ENCODE peak calls at places on chromosomes 2 and 18, in seven cellular contexts. One of them, this sample, is unnamed.
A peak's percentile ranks its signal among the peaks of the same experiment; 100 is the strongest.

GRCh38 chr2:191933307-191934105 is 86.6 kb upstream of the CAVIN2 start:
- DNase-seq in psoas muscle: no peak
- DNase-seq in thoracic aorta: no peak
- DNase-seq in fibroblast of lung: no peak
- DNase-seq in iPS DF 6.9: no peak
- DNase-seq in cardiac muscle cell: no peak
- DNase-seq in sigmoid colon: no peak
- DNase-seq in this sample: no peak

GRCh38 chr18:24015897-24016631 is 1.5 kb downstream of the TTC39C start:
- DNase-seq in psoas muscle: no peak
- DNase-seq in thoracic aorta: no peak
- DNase-seq in fibroblast of lung: no peak
- DNase-seq in iPS DF 6.9: no peak
- DNase-seq in cardiac muscle cell: no peak
- DNase-seq in sigmoid colon: no peak
- DNase-seq in this sample: peak; percentile 44

GRCh38 chr2:64349143-64349530 is 104.8 kb upstream of the LGALSL start:
- DNase-seq in psoas muscle: no peak
- DNase-seq in thoracic aorta: no peak
- DNase-seq in fibroblast of lung: no peak
- DNase-seq in iPS DF 6.9: no peak
- DNase-seq in cardiac muscle cell: no peak
- DNase-seq in sigmoid colon: no peak
- DNase-seq in this sample: no peak

GRCh38 chr2:49973917-49974368 is 819.6 kb upstream of the FSHR start:
- DNase-seq in psoas muscle: peak; percentile 39
- DNase-seq in thoracic aorta: no peak
- DNase-seq in fibroblast of lung: peak; percentile 10
- DNase-seq in iPS DF 6.9: peak; percentile 67
- DNase-seq in cardiac muscle cell: peak; percentile 60
- DNase-seq in sigmoid colon: peak; percentile 71
- DNase-seq in this sample: peak; percentile 53

GRCh38 chr18:58495634-58496033 is 133.3 kb downstream of the ALPK2 start:
- DNase-seq in psoas muscle: no peak
- DNase-seq in thoracic aorta: no peak
- DNase-seq in fibroblast of lung: no peak
- DNase-seq in iPS DF 6.9: no peak
- DNase-seq in cardiac muscle cell: no peak
- DNase-seq in sigmoid colon: no peak
- DNase-seq in this sample: no peak

GRCh38 chr2:30177861-30178465 is 31.2 kb downstream of the YPEL5 start:
- DNase-seq in psoas muscle: peak; percentile 45
- DNase-seq in thoracic aorta: no peak
- DNase-seq in fibroblast of lung: no peak
- DNase-seq in iPS DF 6.9: no peak
- DNase-seq in cardiac muscle cell: no peak
- DNase-seq in sigmoid colon: peak; percentile 59
- DNase-seq in this sample: no peak

GRCh38 chr2:46578966-46579365 is 99.6 kb downstream of the TMEM247 start:
- DNase-seq in psoas muscle: no peak
- DNase-seq in thoracic aorta: no peak
- DNase-seq in fibroblast of lung: no peak
- DNase-seq in iPS DF 6.9: no peak
- DNase-seq in cardiac muscle cell: no peak
- DNase-seq in sigmoid colon: no peak
- DNase-seq in this sample: no peak

GRCh38 chr2:24110660-24111303 is 12.4 kb downstream of the PFN4 start:
- DNase-seq in psoas muscle: no peak
- DNase-seq in thoracic aorta: no peak
- DNase-seq in fibroblast of lung: no peak
- DNase-seq in iPS DF 6.9: no peak
- DNase-seq in cardiac muscle cell: no peak
- DNase-seq in sigmoid colon: no peak
- DNase-seq in this sample: no peak

GRCh38 chr2:109448946-109449788 is 164.6 kb downstream of the SEPTIN10 start:
- DNase-seq in psoas muscle: peak; percentile 74
- DNase-seq in thoracic aorta: no peak
- DNase-seq in fibroblast of lung: no peak
- DNase-seq in iPS DF 6.9: no peak
- DNase-seq in cardiac muscle cell: peak; percentile 10
- DNase-seq in sigmoid colon: peak; percentile 53
- DNase-seq in this sample: no peak

GRCh38 chr18:79378416-79379250 is 17.1 kb upstream of the NFATC1 start:
- DNase-seq in psoas muscle: peak; percentile 77
- DNase-seq in thoracic aorta: no peak
- DNase-seq in fibroblast of lung: peak; percentile 57
- DNase-seq in iPS DF 6.9: peak; percentile 73
- DNase-seq in cardiac muscle cell: peak; percentile 82
- DNase-seq in sigmoid colon: peak; percentile 90
- DNase-seq in this sample: peak; percentile 74

GRCh38 chr2:170039401-170040172 is 138.4 kb upstream of the MYO3B start:
- DNase-seq in psoas muscle: no peak
- DNase-seq in thoracic aorta: no peak
- DNase-seq in fibroblast of lung: no peak
- DNase-seq in iPS DF 6.9: no peak
- DNase-seq in cardiac muscle cell: no peak
- DNase-seq in sigmoid colon: no peak
- DNase-seq in this sample: no peak

GRCh38 chr2:9846554-9846953 is 3.3 kb downstream of the TAF1B start:
- DNase-seq in psoas muscle: no peak
- DNase-seq in thoracic aorta: no peak
- DNase-seq in fibroblast of lung: peak; percentile 19
- DNase-seq in iPS DF 6.9: no peak
- DNase-seq in cardiac muscle cell: peak; percentile 12
- DNase-seq in sigmoid colon: no peak
- DNase-seq in this sample: no peak

GRCh38 chr2:42197792-42198191 is 28.6 kb downstream of the EML4 start:
- DNase-seq in psoas muscle: no peak
- DNase-seq in thoracic aorta: no peak
- DNase-seq in fibroblast of lung: no peak
- DNase-seq in iPS DF 6.9: no peak
- DNase-seq in cardiac muscle cell: no peak
- DNase-seq in sigmoid colon: no peak
- DNase-seq in this sample: no peak

GRCh38 chr2:189285962-189286648 is 106.5 kb upstream of the COL5A2 start:
- DNase-seq in psoas muscle: no peak
- DNase-seq in thoracic aorta: no peak
- DNase-seq in fibroblast of lung: peak; percentile 93
- DNase-seq in iPS DF 6.9: no peak
- DNase-seq in cardiac muscle cell: peak; percentile 96
- DNase-seq in sigmoid colon: no peak
- DNase-seq in this sample: no peak

GRCh38 chr18:21004721-21005120 is 106.9 kb downstream of the ROCK1 start:
- DNase-seq in psoas muscle: no peak
- DNase-seq in thoracic aorta: no peak
- DNase-seq in fibroblast of lung: peak; percentile 94
- DNase-seq in iPS DF 6.9: no peak
- DNase-seq in cardiac muscle cell: peak; percentile 93
- DNase-seq in sigmoid colon: no peak
- DNase-seq in this sample: no peak

GRCh38 chr2:73293534-73294171 is at the start of gene EGR4:
- DNase-seq in psoas muscle: peak; percentile 26
- DNase-seq in thoracic aorta: no peak
- DNase-seq in fibroblast of lung: peak; percentile 69
- DNase-seq in iPS DF 6.9: no peak
- DNase-seq in cardiac muscle cell: peak; percentile 80
- DNase-seq in sigmoid colon: peak; percentile 67
- DNase-seq in this sample: peak; percentile 88
- H3K27me3 ChIP-seq in psoas muscle: peaks cover 9% of the 10 kb centered on the region
- H3K27me3 ChIP-seq in thoracic aorta: peaks cover 25% of the 10 kb centered on the region
- H3K27me3 ChIP-seq in fibroblast of lung: peaks cover 54% of the 10 kb centered on the region
- H3K27me3 ChIP-seq in iPS DF 6.9: peaks cover 25% of the 10 kb centered on the region
- H3K27me3 ChIP-seq in cardiac muscle cell: peaks cover 100% of the 10 kb centered on the region
- H3K27me3 ChIP-seq in sigmoid colon: peaks cover 58% of the 10 kb centered on the region
- H3K27me3 ChIP-seq in this sample: peaks cover 50% of the 10 kb centered on the region

GRCh38 chr2:61529944-61530343 is 8.2 kb downstream of the XPO1 start:
- DNase-seq in psoas muscle: no peak
- DNase-seq in thoracic aorta: no peak
- DNase-seq in fibroblast of lung: no peak
- DNase-seq in iPS DF 6.9: no peak
- DNase-seq in cardiac muscle cell: no peak
- DNase-seq in sigmoid colon: no peak
- DNase-seq in this sample: no peak
- H3K36me3 ChIP-seq in psoas muscle: peaks cover 17% of the 10 kb centered on the region
- H3K36me3 ChIP-seq in thoracic aorta: no peaks in the 10 kb centered on the region
- H3K36me3 ChIP-seq in fibroblast of lung: peaks cover 2% of the 10 kb centered on the region
- H3K36me3 ChIP-seq in iPS DF 6.9: no peaks in the 10 kb centered on the region
- H3K36me3 ChIP-seq in cardiac muscle cell: peaks cover 24% of the 10 kb centered on the region
- H3K36me3 ChIP-seq in sigmoid colon: peaks cover 6% of the 10 kb centered on the region
- H3K36me3 ChIP-seq in this sample: peaks cover 30% of the 10 kb centered on the region

GRCh38 chr2:159095813-159096212 is 127.4 kb downstream of the TANC1 start:
- DNase-seq in psoas muscle: no peak
- DNase-seq in thoracic aorta: no peak
- DNase-seq in fibroblast of lung: no peak
- DNase-seq in iPS DF 6.9: no peak
- DNase-seq in cardiac muscle cell: no peak
- DNase-seq in sigmoid colon: no peak
- DNase-seq in this sample: no peak

GRCh38 chr2:159098374-159098773 is 129.9 kb downstream of the TANC1 start:
- DNase-seq in psoas muscle: no peak
- DNase-seq in thoracic aorta: no peak
- DNase-seq in fibroblast of lung: peak; percentile 56
- DNase-seq in iPS DF 6.9: no peak
- DNase-seq in cardiac muscle cell: no peak
- DNase-seq in sigmoid colon: no peak
- DNase-seq in this sample: no peak

GRCh38 chr2:159101755-159102489 is 133.5 kb downstream of the TANC1 start:
- DNase-seq in psoas muscle: no peak
- DNase-seq in thoracic aorta: no peak
- DNase-seq in fibroblast of lung: no peak
- DNase-seq in iPS DF 6.9: no peak
- DNase-seq in cardiac muscle cell: no peak
- DNase-seq in sigmoid colon: no peak
- DNase-seq in this sample: no peak

GRCh38 chr2:159096896-159097295 is 128.5 kb downstream of the TANC1 start:
- DNase-seq in psoas muscle: no peak
- DNase-seq in thoracic aorta: no peak
- DNase-seq in fibroblast of lung: no peak
- DNase-seq in iPS DF 6.9: no peak
- DNase-seq in cardiac muscle cell: peak; percentile 61
- DNase-seq in sigmoid colon: no peak
- DNase-seq in this sample: no peak

GRCh38 chr2:159098815-159099455 is 130.5 kb downstream of the TANC1 start:
- DNase-seq in psoas muscle: no peak
- DNase-seq in thoracic aorta: no peak
- DNase-seq in fibroblast of lung: no peak
- DNase-seq in iPS DF 6.9: no peak
- DNase-seq in cardiac muscle cell: peak; percentile 78
- DNase-seq in sigmoid colon: no peak
- DNase-seq in this sample: peak; percentile 58
- H3K27ac ChIP-seq in psoas muscle: no peak overlapping the region
- H3K27ac ChIP-seq in thoracic aorta: no peak overlapping the region
- H3K27ac ChIP-seq in fibroblast of lung: no peak overlapping the region
- H3K27ac ChIP-seq in iPS DF 6.9: no peak overlapping the region
- H3K27ac ChIP-seq in cardiac muscle cell: no peak overlapping the region
- H3K27ac ChIP-seq in sigmoid colon: no peak overlapping the region
- H3K27ac ChIP-seq in this sample: no peak overlapping the region

GRCh38 chr2:110832740-110833139 is 100.4 kb downstream of the ACOXL start:
- DNase-seq in psoas muscle: no peak
- DNase-seq in thoracic aorta: no peak
- DNase-seq in fibroblast of lung: no peak
- DNase-seq in iPS DF 6.9: no peak
- DNase-seq in cardiac muscle cell: no peak
- DNase-seq in sigmoid colon: no peak
- DNase-seq in this sample: no peak
- H3K27me3 ChIP-seq in psoas muscle: no peaks in the 10 kb centered on the region
- H3K27me3 ChIP-seq in thoracic aorta: no peaks in the 10 kb centered on the region
- H3K27me3 ChIP-seq in fibroblast of lung: peaks cover 5% of the 10 kb centered on the region
- H3K27me3 ChIP-seq in iPS DF 6.9: no peaks in the 10 kb centered on the region
- H3K27me3 ChIP-seq in cardiac muscle cell: no peaks in the 10 kb centered on the region
- H3K27me3 ChIP-seq in sigmoid colon: no peaks in the 10 kb centered on the region
- H3K27me3 ChIP-seq in this sample: peaks cover 5% of the 10 kb centered on the region

GRCh38 chr2:233839447-233839820 is 14.9 kb downstream of the HJURP start:
- DNase-seq in psoas muscle: no peak
- DNase-seq in thoracic aorta: no peak
- DNase-seq in fibroblast of lung: no peak
- DNase-seq in iPS DF 6.9: no peak
- DNase-seq in cardiac muscle cell: no peak
- DNase-seq in sigmoid colon: no peak
- DNase-seq in this sample: no peak

GRCh38 chr2:233840520-233840919 is 13.8 kb downstream of the HJURP start:
- DNase-seq in psoas muscle: no peak
- DNase-seq in thoracic aorta: no peak
- DNase-seq in fibroblast of lung: no peak
- DNase-seq in iPS DF 6.9: no peak
- DNase-seq in cardiac muscle cell: no peak
- DNase-seq in sigmoid colon: no peak
- DNase-seq in this sample: no peak

GRCh38 chr2:233837694-233838229 is 16.6 kb downstream of the HJURP start:
- DNase-seq in psoas muscle: no peak
- DNase-seq in thoracic aorta: no peak
- DNase-seq in fibroblast of lung: no peak
- DNase-seq in iPS DF 6.9: no peak
- DNase-seq in cardiac muscle cell: no peak
- DNase-seq in sigmoid colon: no peak
- DNase-seq in this sample: no peak

GRCh38 chr2:233838251-233838650 is 16.1 kb downstream of the HJURP start:
- DNase-seq in psoas muscle: no peak
- DNase-seq in thoracic aorta: no peak
- DNase-seq in fibroblast of lung: no peak
- DNase-seq in iPS DF 6.9: no peak
- DNase-seq in cardiac muscle cell: no peak
- DNase-seq in sigmoid colon: peak; percentile 33
- DNase-seq in this sample: no peak

DNA sequence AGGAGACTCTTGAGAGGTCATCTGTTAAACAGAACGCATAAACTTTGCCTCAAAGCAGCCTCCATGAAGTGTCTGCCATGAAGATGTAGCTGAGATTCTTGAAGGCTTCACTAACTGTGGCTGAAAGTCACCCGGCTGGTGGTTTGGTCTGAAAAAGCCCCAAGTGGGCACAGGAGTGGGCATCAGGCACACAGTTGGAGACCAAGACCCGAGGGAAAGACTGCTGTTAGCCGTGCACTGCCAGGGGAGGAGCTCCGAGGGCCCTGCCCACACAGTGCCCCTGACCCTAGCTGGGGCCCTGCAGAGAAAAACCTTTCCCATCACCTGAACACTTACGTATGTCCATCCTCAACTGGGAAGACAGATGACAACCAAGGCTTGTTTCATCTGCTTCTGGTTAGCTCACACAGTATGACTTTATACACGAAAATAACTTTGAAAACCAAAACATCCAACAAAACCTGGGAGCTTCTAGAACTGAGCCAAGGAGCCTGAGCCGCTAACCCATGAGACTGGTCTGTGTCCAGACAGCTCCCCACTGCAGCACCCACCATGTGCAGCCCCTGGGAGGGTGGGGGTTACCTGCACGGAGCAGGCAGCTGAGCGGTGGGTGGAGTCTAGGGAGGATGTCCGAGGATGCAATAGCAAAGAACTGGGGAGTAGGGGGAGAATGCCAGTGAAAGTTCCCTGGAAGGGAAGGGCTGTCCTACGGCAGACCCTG is 15.4 kb downstream of the HJURP start:
- DNase-seq in psoas muscle: no peak
- DNase-seq in thoracic aorta: no peak
- DNase-seq in fibroblast of lung: no peak
- DNase-seq in iPS DF 6.9: no peak
- DNase-seq in cardiac muscle cell: no peak
- DNase-seq in sigmoid colon: no peak
- DNase-seq in this sample: no peak
- H3K36me3 ChIP-seq in psoas muscle: no peaks in the 10 kb centered on the region
- H3K36me3 ChIP-seq in thoracic aorta: no peaks in the 10 kb centered on the region
- H3K36me3 ChIP-seq in fibroblast of lung: peaks cover 23% of the 10 kb centered on the region
- H3K36me3 ChIP-seq in iPS DF 6.9: peaks cover 63% of the 10 kb centered on the region
- H3K36me3 ChIP-seq in cardiac muscle cell: peaks cover 42% of the 10 kb centered on the region
- H3K36me3 ChIP-seq in sigmoid colon: no peaks in the 10 kb centered on the region
- H3K36me3 ChIP-seq in this sample: peaks cover 2% of the 10 kb centered on the region